ENCODE peak calls at places on chromosome 6, in five cellular contexts. J is A549, I is fibroblast of lung, K is IMR-90, C is cardiac fibroblast. A is an unnamed sample.
A peak's percentile ranks its signal among the peaks of the same experiment; 100 is the strongest.

GRCh38 chr6:85680388-85680787 is 37.7 kb upstream of the SYNCRIP start:
- DNase-seq in J (no peak), I (no peak), K (no peak), C (no peak), A (no peak)

GRCh38 chr6:157268396-157268795 is 54.9 kb downstream of the TMEM242 start:
- DNase-seq in J (no peak), I (no peak), K (no peak), C (no peak), A (no peak)

GRCh38 chr6:46090115-46091079 is 39.4 kb upstream of the ENPP4 start:
- DNase-seq in J (peak; percentile 33), I (peak; percentile 40), K (peak; percentile 34), C (peak; percentile 67), A (peak; percentile 66)

GRCh38 chr6:116969211-116969863 is 92.3 kb downstream of the RFX6 start:
- DNase-seq in J (peak; percentile 59), I (peak; percentile 40), K (peak; percentile 50), C (peak; percentile 60), A (peak; percentile 80)

GRCh38 chr6:74074609-74075008 is 378.6 kb downstream of the CD109 start:
- DNase-seq in J (no peak), I (no peak), K (no peak), C (no peak), A (no peak)

GRCh38 chr6:524803-525202 is 132.1 kb downstream of the HUS1B start:
- DNase-seq in J (no peak), I (no peak), K (no peak), C (no peak), A (peak; percentile 20)

GRCh38 chr6:91081452-91082067 is 494.7 kb upstream of the MAP3K7 start:
- DNase-seq in J (peak; percentile 37), I (peak; percentile 55), K (peak; percentile 52), C (peak; percentile 64), A (peak; percentile 87)

GRCh38 chr6:135135835-135136234 is 45.3 kb upstream of the MYB start:
- DNase-seq in J (no peak), I (no peak), K (no peak), C (no peak), A (no peak)

GRCh38 chr6:75993236-75994162 is 79.0 kb downstream of the IMPG1 start:
- DNase-seq in J (no peak), I (no peak), K (no peak), C (no peak), A (no peak)

GRCh38 chr6:69887026-69887425 is 20.7 kb downstream of the COL19A1 start:
- DNase-seq in J (no peak), I (no peak), K (peak; percentile 25), C (no peak), A (peak; percentile 53)

GRCh38 chr6:130138116-130138908 is 84.4 kb downstream of the SAMD3 start:
- DNase-seq in J (no peak), I (no peak), K (no peak), C (no peak), A (no peak)

GRCh38 chr6:137246801-137247202 is 27.6 kb upstream of the IFNGR1 start:
- DNase-seq in J (no peak), I (no peak), K (no peak), C (no peak), A (no peak)

GRCh38 chr6:72505446-72505845 is 116.4 kb upstream of the KCNQ5 start:
- DNase-seq in J (no peak), I (no peak), K (no peak), C (no peak), A (no peak)

GRCh38 chr6:9520417-9521151 is 894.3 kb downstream of the TFAP2A start:
- DNase-seq in J (peak; percentile 16), I (peak; percentile 93), K (peak; percentile 89), C (peak; percentile 81), A (peak; percentile 88)

GRCh38 chr6:169131356-169131755 is 122.3 kb downstream of the THBS2 start:
- DNase-seq in J (no peak), I (peak; percentile 46), K (no peak), C (peak; percentile 27), A (no peak)

GRCh38 chr6:139161817-139162284 is 27.0 kb downstream of the HECA start:
- DNase-seq in J (no peak), I (peak; percentile 19), K (no peak), C (no peak), A (no peak)

GRCh38 chr6:33208089-33208967 is at the start of gene RING1:
- DNase-seq in J (peak; percentile 57), I (peak; percentile 72), K (peak; percentile 67), C (peak; percentile 82), A (peak; percentile 75)

GRCh38 chr6:56528412-56528841 is 114.3 kb downstream of the DST start:
- DNase-seq in J (no peak), I (peak; percentile 99), K (peak; percentile 100), C (peak; percentile 67), A (peak; percentile 92)

GRCh38 chr6:141598487-141598886 is 534.2 kb upstream of the GJE1 start:
- DNase-seq in J (no peak), I (peak; percentile 24), K (peak; percentile 51), C (peak; percentile 12), A (peak; percentile 57)

GRCh38 chr6:71383476-71383875 is 94.9 kb downstream of the OGFRL1 start:
- DNase-seq in J (no peak), I (no peak), K (no peak), C (no peak), A (no peak)

GRCh38 chr6:111520519-111520918 is 37.5 kb upstream of the REV3L start:
- DNase-seq in J (no peak), I (no peak), K (no peak), C (no peak), A (no peak)

GRCh38 chr6:38391206-38391908 is 248.4 kb downstream of the BTBD9 start:
- DNase-seq in J (no peak), I (peak; percentile 68), K (peak; percentile 55), C (no peak), A (peak; percentile 39)

GRCh38 chr6:144689503-144690040 is 404.4 kb downstream of the UTRN start:
- DNase-seq in J (no peak), I (peak; percentile 2), K (no peak), C (no peak), A (no peak)

GRCh38 chr6:163249651-163250101 is 164.8 kb upstream of the QKI start:
- DNase-seq in J (no peak), I (peak; percentile 83), K (no peak), C (no peak), A (no peak)

GRCh38 chr6:37209461-37210205 is 39.7 kb downstream of the PIM1 start:
- DNase-seq in J (no peak), I (no peak), K (no peak), C (no peak), A (no peak)

GRCh38 chr6:134161036-134161435 is 108.6 kb upstream of the SLC2A12 start:
- DNase-seq in J (no peak), I (peak; percentile 65), K (peak; percentile 45), C (no peak), A (peak; percentile 13)

GRCh38 chr6:5457036-5457435 is 195.7 kb downstream of the FARS2 start:
- DNase-seq in J (peak; percentile 38), I (peak; percentile 63), K (peak; percentile 18), C (peak; percentile 44), A (no peak)

GRCh38 chr6:106439459-106439858 is 78.9 kb downstream of the CRYBG1 start:
- DNase-seq in J (no peak), I (peak; percentile 29), K (no peak), C (no peak), A (no peak)

GRCh38 chr6:142530566-142530965 is 228.8 kb downstream of the ADGRG6 start:
- DNase-seq in J (peak; percentile 12), I (no peak), K (no peak), C (no peak), A (no peak)

GRCh38 chr6:136464874-136465273 is 85.3 kb downstream of the MAP7 start:
- DNase-seq in J (no peak), I (no peak), K (no peak), C (no peak), A (no peak)

GRCh38 chr6:164507197-164507957 is 802.0 kb downstream of the C6orf118 start:
- DNase-seq in J (no peak), I (no peak), K (no peak), C (no peak), A (no peak)

GRCh38 chr6:30211306-30211705 is 1.9 kb downstream of the TRIM26 start:
- DNase-seq in J (no peak), I (no peak), K (no peak), C (no peak), A (no peak)
- H3K4me3 ChIP-seq in J (peak overlapping the region; percentile 77), I (peak overlapping the region; percentile 93), K (no peak overlapping the region), C (no peak overlapping the region), A (no peak overlapping the region)

DNA sequence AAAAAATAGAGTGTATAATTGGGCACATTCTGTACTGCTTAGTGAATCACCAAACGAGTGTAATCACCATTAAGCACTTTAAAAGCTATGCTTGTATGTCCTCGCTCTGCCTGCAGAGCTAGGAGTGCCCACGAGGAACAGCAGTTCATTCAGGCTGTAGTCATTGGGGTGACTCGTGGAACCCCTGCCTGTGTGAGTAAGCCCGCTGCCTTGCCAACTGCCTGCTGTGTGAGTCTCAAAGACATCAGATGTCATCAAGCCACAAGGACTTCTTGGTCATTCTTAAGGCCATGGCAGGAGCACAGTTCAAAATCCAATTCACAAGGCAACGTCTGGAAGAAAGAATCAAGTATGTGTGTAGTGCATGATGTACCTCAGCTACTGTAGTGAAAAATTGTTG is 60.4 kb downstream of the FOXO3 start:
- DNase-seq in J (no peak), I (peak; percentile 86), K (peak; percentile 90), C (peak; percentile 63), A (peak; percentile 86)
- TF ChIP-seq CTCF in J (no peak), I (peak; percentile 9), K (peak; percentile 25), C (peak; percentile 36), A (peak; percentile 33)

GRCh38 chr6:7153807-7154206 is 46.0 kb downstream of the RREB1 start:
- DNase-seq in J (no peak), I (no peak), K (no peak), C (no peak), A (no peak)

GRCh38 chr6:7155871-7156579 is 48.3 kb downstream of the RREB1 start:
- DNase-seq in J (no peak), I (peak; percentile 35), K (no peak), C (no peak), A (no peak)

GRCh38 chr6:7152467-7152866 is 44.7 kb downstream of the RREB1 start:
- DNase-seq in J (no peak), I (no peak), K (no peak), C (no peak), A (no peak)

GRCh38 chr6:7156666-7157278 is 49.0 kb downstream of the RREB1 start:
- DNase-seq in J (no peak), I (peak; percentile 87), K (peak; percentile 75), C (peak; percentile 68), A (no peak)

GRCh38 chr6:7154341-7155139 is 46.8 kb downstream of the RREB1 start:
- DNase-seq in J (no peak), I (no peak), K (no peak), C (no peak), A (no peak)
- H3K4me3 ChIP-seq in J (no peak overlapping the region), I (no peak overlapping the region), K (no peak overlapping the region), C (no peak overlapping the region), A (no peak overlapping the region)

GRCh38 chr6:32114853-32115252 is 5.7 kb upstream of the TNXB start:
- DNase-seq in J (no peak), I (no peak), K (peak; percentile 73), C (peak; percentile 56), A (peak; percentile 56)

GRCh38 chr6:32111424-32112066 is 2.4 kb upstream of the TNXB start:
- DNase-seq in J (no peak), I (no peak), K (no peak), C (peak; percentile 63), A (no peak)

GRCh38 chr6:32115623-32116022 is 6.5 kb upstream of the TNXB start:
- DNase-seq in J (no peak), I (no peak), K (no peak), C (no peak), A (no peak)

GRCh38 chr6:32112436-32112980 is 3.4 kb upstream of the TNXB start:
- DNase-seq in J (no peak), I (no peak), K (no peak), C (peak; percentile 61), A (no peak)

GRCh38 chr6:32113386-32114352 is 4.5 kb upstream of the TNXB start:
- DNase-seq in J (peak; percentile 73), I (peak; percentile 76), K (peak; percentile 94), C (peak; percentile 99), A (peak; percentile 94)
- TF ChIP-seq CTCF in J (no peak), I (peak; percentile 78), K (peak; percentile 78), C (peak; percentile 71), A (peak; percentile 71)